ENCODE peak calls at places on chromosomes 3 and 15, in seven cellular contexts. One of them, this sample, is unnamed.

GRCh38 chr3:14480207-14481017 is 59.7 kb downstream of the GRIP2 start:
- DNase-seq in MM.1S: no peak
- DNase-seq in ovary: no peak
- DNase-seq in fibroblast of pulmonary artery: peak
- DNase-seq in mesenchymal stem cell: peak
- DNase-seq in AG04449: no peak
- DNase-seq in effector memory CD4-positive, alpha-beta T cell: no peak
- DNase-seq in this sample: no peak

GRCh38 chr3:60948488-60948887 is 302.8 kb downstream of the FHIT start:
- DNase-seq in MM.1S: no peak
- DNase-seq in ovary: no peak
- DNase-seq in fibroblast of pulmonary artery: peak
- DNase-seq in mesenchymal stem cell: peak
- DNase-seq in AG04449: no peak
- DNase-seq in effector memory CD4-positive, alpha-beta T cell: no peak
- DNase-seq in this sample: no peak

GRCh38 chr3:10783360-10784346 is 32.4 kb upstream of the SLC6A11 start:
- DNase-seq in MM.1S: peak
- DNase-seq in ovary: no peak
- DNase-seq in fibroblast of pulmonary artery: peak
- DNase-seq in mesenchymal stem cell: peak
- DNase-seq in AG04449: no peak
- DNase-seq in effector memory CD4-positive, alpha-beta T cell: no peak
- DNase-seq in this sample: no peak

GRCh38 chr15:84868037-84868880 is 16.2 kb upstream of the SLC28A1 start:
- DNase-seq in MM.1S: no peak
- DNase-seq in ovary: no peak
- DNase-seq in fibroblast of pulmonary artery: no peak
- DNase-seq in mesenchymal stem cell: no peak
- DNase-seq in AG04449: no peak
- DNase-seq in effector memory CD4-positive, alpha-beta T cell: no peak
- DNase-seq in this sample: no peak

GRCh38 chr3:31858439-31858838 is 122.6 kb downstream of the OSBPL10 start:
- DNase-seq in MM.1S: peak
- DNase-seq in ovary: no peak
- DNase-seq in fibroblast of pulmonary artery: no peak
- DNase-seq in mesenchymal stem cell: no peak
- DNase-seq in AG04449: no peak
- DNase-seq in effector memory CD4-positive, alpha-beta T cell: no peak
- DNase-seq in this sample: no peak

GRCh38 chr3:55286695-55287094 is 200.4 kb downstream of the WNT5A start:
- DNase-seq in MM.1S: no peak
- DNase-seq in ovary: no peak
- DNase-seq in fibroblast of pulmonary artery: no peak
- DNase-seq in mesenchymal stem cell: no peak
- DNase-seq in AG04449: no peak
- DNase-seq in effector memory CD4-positive, alpha-beta T cell: no peak
- DNase-seq in this sample: no peak

GRCh38 chr3:71264840-71265239 is 318.7 kb downstream of the FOXP1 start:
- DNase-seq in MM.1S: no peak
- DNase-seq in ovary: no peak
- DNase-seq in fibroblast of pulmonary artery: no peak
- DNase-seq in mesenchymal stem cell: no peak
- DNase-seq in AG04449: no peak
- DNase-seq in effector memory CD4-positive, alpha-beta T cell: no peak
- DNase-seq in this sample: no peak

GRCh38 chr3:34009480-34009844 is 211.0 kb downstream of the PDCD6IP start:
- DNase-seq in MM.1S: no peak
- DNase-seq in ovary: no peak
- DNase-seq in fibroblast of pulmonary artery: peak
- DNase-seq in mesenchymal stem cell: peak
- DNase-seq in AG04449: no peak
- DNase-seq in effector memory CD4-positive, alpha-beta T cell: no peak
- DNase-seq in this sample: no peak

GRCh38 chr15:69305933-69306568 is 7.3 kb downstream of the PAQR5 start:
- DNase-seq in MM.1S: no peak
- DNase-seq in ovary: no peak
- DNase-seq in fibroblast of pulmonary artery: no peak
- DNase-seq in mesenchymal stem cell: no peak
- DNase-seq in AG04449: no peak
- DNase-seq in effector memory CD4-positive, alpha-beta T cell: no peak
- DNase-seq in this sample: no peak

GRCh38 chr3:197001106-197001971 is 28.3 kb downstream of the MELTF start:
- DNase-seq in MM.1S: no peak
- DNase-seq in ovary: no peak
- DNase-seq in fibroblast of pulmonary artery: no peak
- DNase-seq in mesenchymal stem cell: no peak
- DNase-seq in AG04449: no peak
- DNase-seq in effector memory CD4-positive, alpha-beta T cell: no peak
- DNase-seq in this sample: no peak

GRCh38 chr3:183807329-183807728 is 18.0 kb downstream of the MAP6D1 start:
- DNase-seq in MM.1S: no peak
- DNase-seq in ovary: no peak
- DNase-seq in fibroblast of pulmonary artery: no peak
- DNase-seq in mesenchymal stem cell: no peak
- DNase-seq in AG04449: no peak
- DNase-seq in effector memory CD4-positive, alpha-beta T cell: no peak
- DNase-seq in this sample: no peak

GRCh38 chr3:42190701-42191442 is 75.1 kb downstream of the CCK start:
- DNase-seq in MM.1S: peak
- DNase-seq in ovary: peak
- DNase-seq in fibroblast of pulmonary artery: peak
- DNase-seq in mesenchymal stem cell: peak
- DNase-seq in AG04449: no peak
- DNase-seq in effector memory CD4-positive, alpha-beta T cell: peak
- DNase-seq in this sample: no peak

GRCh38 chr3:121529308-121529707 is 16.5 kb downstream of the POLQ start:
- DNase-seq in MM.1S: no peak
- DNase-seq in ovary: no peak
- DNase-seq in fibroblast of pulmonary artery: peak
- DNase-seq in mesenchymal stem cell: peak
- DNase-seq in AG04449: no peak
- DNase-seq in effector memory CD4-positive, alpha-beta T cell: no peak
- DNase-seq in this sample: no peak

GRCh38 chr3:195770081-195770840 is 41.5 kb downstream of the MUC4 start:
- DNase-seq in MM.1S: no peak
- DNase-seq in ovary: no peak
- DNase-seq in fibroblast of pulmonary artery: no peak
- DNase-seq in mesenchymal stem cell: no peak
- DNase-seq in AG04449: no peak
- DNase-seq in effector memory CD4-positive, alpha-beta T cell: no peak
- DNase-seq in this sample: no peak

GRCh38 chr3:120244834-120245225 is 40.2 kb downstream of the GPR156 start:
- DNase-seq in MM.1S: no peak
- DNase-seq in ovary: no peak
- DNase-seq in fibroblast of pulmonary artery: peak
- DNase-seq in mesenchymal stem cell: peak
- DNase-seq in AG04449: no peak
- DNase-seq in effector memory CD4-positive, alpha-beta T cell: no peak
- DNase-seq in this sample: no peak

GRCh38 chr3:194306771-194307640 is 44.1 kb downstream of the CPN2 start:
- DNase-seq in MM.1S: peak
- DNase-seq in ovary: no peak
- DNase-seq in fibroblast of pulmonary artery: no peak
- DNase-seq in mesenchymal stem cell: no peak
- DNase-seq in AG04449: no peak
- DNase-seq in effector memory CD4-positive, alpha-beta T cell: no peak
- DNase-seq in this sample: no peak

GRCh38 chr15:81314378-81314777 is 9.6 kb downstream of the STARD5 start:
- DNase-seq in MM.1S: no peak
- DNase-seq in ovary: no peak
- DNase-seq in fibroblast of pulmonary artery: no peak
- DNase-seq in mesenchymal stem cell: no peak
- DNase-seq in AG04449: no peak
- DNase-seq in effector memory CD4-positive, alpha-beta T cell: no peak
- DNase-seq in this sample: no peak

GRCh38 chr3:168684519-168684918 is 588.8 kb upstream of the GOLIM4 start:
- DNase-seq in MM.1S: no peak
- DNase-seq in ovary: no peak
- DNase-seq in fibroblast of pulmonary artery: no peak
- DNase-seq in mesenchymal stem cell: no peak
- DNase-seq in AG04449: no peak
- DNase-seq in effector memory CD4-positive, alpha-beta T cell: no peak
- DNase-seq in this sample: no peak

GRCh38 chr3:51942603-51943450 is 664 bp downstream of the PARP3 start:
- DNase-seq in MM.1S: peak
- DNase-seq in ovary: peak
- DNase-seq in fibroblast of pulmonary artery: peak
- DNase-seq in mesenchymal stem cell: peak
- DNase-seq in AG04449: no peak
- DNase-seq in effector memory CD4-positive, alpha-beta T cell: peak
- DNase-seq in this sample: no peak

GRCh38 chr15:90895571-90896117 is 7.5 kb upstream of the MAN2A2 start:
- DNase-seq in MM.1S: no peak
- DNase-seq in ovary: no peak
- DNase-seq in fibroblast of pulmonary artery: peak
- DNase-seq in mesenchymal stem cell: peak
- DNase-seq in AG04449: no peak
- DNase-seq in effector memory CD4-positive, alpha-beta T cell: no peak
- DNase-seq in this sample: no peak

GRCh38 chr3:50264389-50264963 is 4.5 kb upstream of the SEMA3B start:
- DNase-seq in MM.1S: no peak
- DNase-seq in ovary: peak
- DNase-seq in fibroblast of pulmonary artery: peak
- DNase-seq in mesenchymal stem cell: peak
- DNase-seq in AG04449: peak
- DNase-seq in effector memory CD4-positive, alpha-beta T cell: no peak
- DNase-seq in this sample: peak

GRCh38 chr15:60910202-60910601 is 318.9 kb downstream of the RORA start:
- DNase-seq in MM.1S: no peak
- DNase-seq in ovary: no peak
- DNase-seq in fibroblast of pulmonary artery: no peak
- DNase-seq in mesenchymal stem cell: no peak
- DNase-seq in AG04449: no peak
- DNase-seq in effector memory CD4-positive, alpha-beta T cell: no peak
- DNase-seq in this sample: no peak

GRCh38 chr15:24933716-24934115 is 21.1 kb upstream of the SNRPN start:
- DNase-seq in MM.1S: no peak
- DNase-seq in ovary: no peak
- DNase-seq in fibroblast of pulmonary artery: no peak
- DNase-seq in mesenchymal stem cell: no peak
- DNase-seq in AG04449: no peak
- DNase-seq in effector memory CD4-positive, alpha-beta T cell: no peak
- DNase-seq in this sample: no peak

GRCh38 chr3:177622520-177622919 is 425.2 kb upstream of the TBL1XR1 start:
- DNase-seq in MM.1S: no peak
- DNase-seq in ovary: no peak
- DNase-seq in fibroblast of pulmonary artery: no peak
- DNase-seq in mesenchymal stem cell: no peak
- DNase-seq in AG04449: no peak
- DNase-seq in effector memory CD4-positive, alpha-beta T cell: no peak
- DNase-seq in this sample: no peak

GRCh38 chr15:64895285-64896065 is 16.2 kb upstream of the ANKDD1A start:
- DNase-seq in MM.1S: peak
- DNase-seq in ovary: no peak
- DNase-seq in fibroblast of pulmonary artery: peak
- DNase-seq in mesenchymal stem cell: peak
- DNase-seq in AG04449: no peak
- DNase-seq in effector memory CD4-positive, alpha-beta T cell: no peak
- DNase-seq in this sample: no peak
- H3K4me3 ChIP-seq in MM.1S: peak
- H3K4me3 ChIP-seq in ovary: no peak
- H3K4me3 ChIP-seq in fibroblast of pulmonary artery: peak
- H3K4me3 ChIP-seq in mesenchymal stem cell: no peak
- H3K4me3 ChIP-seq in AG04449: no peak
- H3K4me3 ChIP-seq in effector memory CD4-positive, alpha-beta T cell: peak
- H3K4me3 ChIP-seq in this sample: no peak

DNA sequence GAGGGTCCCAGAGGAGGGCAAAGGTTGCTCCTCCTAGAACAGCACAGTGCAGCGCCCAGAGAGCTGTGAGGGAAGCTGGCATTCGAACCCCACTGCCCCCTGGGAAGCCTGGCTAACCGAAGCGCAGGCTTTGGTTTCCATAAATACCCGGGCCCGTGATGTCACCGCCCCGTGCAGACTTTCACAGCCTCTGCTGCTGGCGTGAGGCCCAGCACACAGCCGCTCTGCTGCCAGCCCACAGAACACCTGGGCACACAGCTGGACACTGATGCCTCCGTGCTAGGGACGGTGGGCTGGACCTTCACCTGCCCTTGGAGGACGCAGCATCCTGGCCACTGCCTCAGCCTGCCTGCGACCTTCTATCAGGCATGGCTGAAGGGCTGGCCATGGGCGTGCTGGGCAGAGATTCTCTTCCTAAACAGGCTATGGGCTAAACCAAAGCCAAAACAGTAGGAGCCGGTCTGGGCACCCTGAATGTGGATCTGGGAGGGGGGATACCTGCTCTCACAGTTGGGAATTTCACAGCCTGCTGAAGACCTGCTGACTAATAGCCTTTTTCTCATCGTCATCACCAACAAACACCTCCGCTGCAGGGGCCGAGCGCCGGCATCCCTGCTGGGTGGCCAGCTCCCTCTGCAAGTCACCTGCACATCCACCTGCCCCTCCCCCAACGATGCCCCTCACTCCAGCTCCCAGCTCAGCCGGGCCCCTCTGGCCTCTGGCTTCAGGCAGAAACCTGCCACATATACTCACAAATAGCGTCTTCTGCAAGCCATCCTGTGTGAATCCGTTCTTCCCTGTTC is 789 bp downstream of the IQSEC1 start:
- DNase-seq in MM.1S: peak
- DNase-seq in ovary: no peak
- DNase-seq in fibroblast of pulmonary artery: no peak
- DNase-seq in mesenchymal stem cell: no peak
- DNase-seq in AG04449: no peak
- DNase-seq in effector memory CD4-positive, alpha-beta T cell: no peak
- DNase-seq in this sample: no peak
- H3K4me3 ChIP-seq in MM.1S: peak
- H3K4me3 ChIP-seq in ovary: no peak
- H3K4me3 ChIP-seq in fibroblast of pulmonary artery: no peak
- H3K4me3 ChIP-seq in mesenchymal stem cell: no peak
- H3K4me3 ChIP-seq in AG04449: no peak
- H3K4me3 ChIP-seq in effector memory CD4-positive, alpha-beta T cell: peak
- H3K4me3 ChIP-seq in this sample: no peak

GRCh38 chr3:16905704-16906103 is 20.9 kb downstream of the PLCL2 start:
- DNase-seq in MM.1S: no peak
- DNase-seq in ovary: no peak
- DNase-seq in fibroblast of pulmonary artery: no peak
- DNase-seq in mesenchymal stem cell: no peak
- DNase-seq in AG04449: no peak
- DNase-seq in effector memory CD4-positive, alpha-beta T cell: no peak
- DNase-seq in this sample: no peak
- H3K4me3 ChIP-seq in MM.1S: no peak
- H3K4me3 ChIP-seq in ovary: no peak
- H3K4me3 ChIP-seq in fibroblast of pulmonary artery: no peak
- H3K4me3 ChIP-seq in mesenchymal stem cell: no peak
- H3K4me3 ChIP-seq in AG04449: no peak
- H3K4me3 ChIP-seq in effector memory CD4-positive, alpha-beta T cell: no peak
- H3K4me3 ChIP-seq in this sample: no peak

DNA sequence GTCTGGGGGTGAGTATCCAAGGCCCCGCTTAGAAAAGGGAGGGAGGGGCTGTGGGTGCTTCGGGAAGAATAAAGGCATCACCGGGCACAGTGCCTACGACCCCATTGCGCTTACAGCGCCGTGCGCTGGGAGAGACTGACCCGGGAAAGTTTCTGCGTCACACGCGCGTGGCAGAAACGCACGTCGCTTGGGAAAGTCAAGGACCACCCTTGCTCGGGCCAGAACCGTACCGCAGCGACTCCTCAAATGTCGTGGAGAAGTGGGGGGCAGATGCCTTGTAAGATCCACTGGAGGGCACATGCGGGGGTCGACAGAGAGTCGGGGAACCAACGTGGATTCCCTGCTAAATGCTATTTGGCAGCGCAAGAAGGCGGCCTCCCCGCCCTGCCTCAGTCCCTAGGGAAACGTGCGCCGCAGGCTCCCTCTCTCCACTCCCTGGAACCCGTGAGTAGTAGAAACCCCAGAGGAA is 2.4 kb downstream of the ADAMTS9 start:
- DNase-seq in MM.1S: no peak
- DNase-seq in ovary: peak
- DNase-seq in fibroblast of pulmonary artery: peak
- DNase-seq in mesenchymal stem cell: peak
- DNase-seq in AG04449: no peak
- DNase-seq in effector memory CD4-positive, alpha-beta T cell: no peak
- DNase-seq in this sample: no peak
- H3K4me3 ChIP-seq in MM.1S: no peak
- H3K4me3 ChIP-seq in ovary: peak
- H3K4me3 ChIP-seq in fibroblast of pulmonary artery: peak
- H3K4me3 ChIP-seq in mesenchymal stem cell: peak
- H3K4me3 ChIP-seq in AG04449: peak
- H3K4me3 ChIP-seq in effector memory CD4-positive, alpha-beta T cell: no peak
- H3K4me3 ChIP-seq in this sample: peak